ENCODE peak calls at places on chromosomes 4 and X, in nine cellular contexts. N, W, J, M, O, L, P, Q and F are unnamed samples.
A peak's percentile ranks its signal among the peaks of the same experiment; 100 is the strongest.

GRCh38 chr4:150209140-150209829 is 131.0 kb downstream of the DCLK2 start:
- DNase-seq in O (peak; percentile 84), M (peak; percentile 73), J (peak; percentile 65), W (no peak), P (peak; percentile 68), Q (peak; percentile 58), N (peak; percentile 51), L (peak; percentile 71), F (peak; percentile 80)

GRCh38 chr4:145904413-145905177 is 34.0 kb downstream of the ZNF827 start:
- DNase-seq in Q (no peak), P (no peak), L (peak; percentile 8), M (no peak), O (no peak), J (no peak), N (no peak), W (no peak), F (no peak)

GRCh38 chrX:14027511-14028019 is 2.1 kb downstream of the GEMIN8 start:
- DNase-seq in P (no peak), W (no peak), N (no peak), Q (no peak), O (peak; percentile 58), M (peak; percentile 80), J (no peak), L (peak; percentile 86), F (peak; percentile 75)

GRCh38 chr4:74522251-74522991 is 77.5 kb downstream of the AREG start:
- DNase-seq in L (peak; percentile 63), O (no peak), J (no peak), M (no peak), N (no peak), W (no peak), Q (no peak), P (no peak), F (no peak)

GRCh38 chr4:7763788-7764187 is 175.9 kb downstream of the AFAP1 start:
- DNase-seq in P (no peak), M (peak; percentile 21), L (peak; percentile 87), J (no peak), N (no peak), Q (no peak), W (no peak), O (peak; percentile 48), F (no peak)

GRCh38 chr4:76212851-76213414 is 691 bp downstream of the SCARB2 start:
- DNase-seq in J (peak; percentile 55), N (no peak), M (peak; percentile 45), L (peak; percentile 61), O (no peak), P (no peak), W (no peak), Q (peak; percentile 25), F (peak; percentile 55)

GRCh38 chr4:187501731-187502130 is 493.8 kb upstream of the ZFP42 start:
- DNase-seq in O (no peak), J (no peak), P (no peak), Q (no peak), M (no peak), N (no peak), L (no peak), W (no peak), F (no peak)

GRCh38 chr4:120658772-120659171 is 263.8 kb downstream of the PRDM5 start:
- DNase-seq in J (no peak), W (no peak), P (no peak), Q (no peak), L (no peak), O (peak; percentile 16), M (peak; percentile 18), N (no peak), F (no peak)

DNA sequence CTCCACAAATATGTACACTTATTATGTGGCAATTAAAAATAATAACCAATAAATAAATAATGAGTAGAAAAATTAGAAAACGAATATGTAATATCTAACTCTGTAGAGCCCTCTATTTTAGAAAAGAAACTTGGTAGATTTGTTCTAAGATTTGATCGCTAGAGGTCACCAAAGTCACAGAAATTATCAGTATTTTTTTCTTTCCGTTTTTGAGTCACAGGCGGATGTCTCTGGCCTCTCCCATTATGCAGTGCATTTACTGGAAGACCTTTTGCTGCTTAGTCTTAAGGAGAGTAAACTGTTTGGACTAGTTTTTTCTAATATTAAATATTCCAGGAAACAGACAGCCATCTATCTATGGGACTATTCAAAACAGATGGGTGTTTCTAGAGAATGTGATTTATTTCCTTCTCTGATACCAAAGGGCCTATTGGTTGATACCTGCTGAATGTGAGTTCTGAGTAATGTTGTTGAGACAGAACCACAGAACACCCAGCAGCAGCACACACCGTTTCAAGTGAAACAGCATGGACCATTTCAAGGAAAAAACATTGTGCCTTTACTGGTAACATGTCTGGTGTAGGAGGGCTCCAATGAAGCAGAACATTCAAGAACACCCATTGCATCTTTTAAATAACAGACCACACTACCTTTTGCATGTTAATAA is 34.0 kb upstream of the GYPA start:
- DNase-seq in Q (peak; percentile 67), P (no peak), W (no peak), J (no peak), M (peak; percentile 77), N (no peak), O (peak; percentile 82), L (peak; percentile 59), F (peak; percentile 84)
- TF ChIP-seq CTCF in Q (peak; percentile 66), P (peak; percentile 58), W (peak; percentile 66), J (peak; percentile 39), M (peak; percentile 12), N (peak; percentile 34), O (peak; percentile 23), L (peak; percentile 56), F (peak; percentile 24)

GRCh38 chr4:90766837-90767236 is 639.6 kb downstream of the CCSER1 start:
- DNase-seq in W (no peak), M (peak; percentile 17), O (no peak), L (no peak), N (no peak), P (no peak), J (no peak), Q (no peak), F (no peak)

GRCh38 chr4:90769251-90769650 is 642.1 kb downstream of the CCSER1 start:
- DNase-seq in W (no peak), P (no peak), Q (no peak), J (no peak), N (no peak), L (no peak), O (peak; percentile 7), M (no peak), F (no peak)
- H3K4me3 ChIP-seq in W (no peak overlapping the region), P (no peak overlapping the region), Q (no peak overlapping the region), J (no peak overlapping the region), N (no peak overlapping the region), L (no peak overlapping the region), O (no peak overlapping the region), M (no peak overlapping the region), F (no peak overlapping the region)

DNA sequence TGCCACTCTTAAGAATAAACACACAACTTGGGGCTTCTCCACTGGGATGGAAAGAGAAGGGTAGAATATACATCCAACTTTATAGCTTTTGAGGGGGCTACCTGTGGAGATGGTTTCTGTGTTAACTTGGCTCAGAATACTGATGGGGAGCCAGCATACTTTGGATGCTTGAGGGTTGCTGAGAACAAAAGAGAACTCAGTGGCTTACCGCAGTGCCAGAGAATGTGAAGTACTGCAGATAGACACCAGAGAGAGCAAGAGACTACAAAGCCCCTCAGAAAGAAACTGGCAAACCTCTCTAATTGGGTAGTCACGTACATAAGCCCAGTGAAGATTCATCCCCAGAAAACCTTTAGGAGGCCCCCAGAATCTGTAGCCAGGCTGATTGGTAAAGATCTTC is 214.4 kb downstream of the DCHS2 start:
- DNase-seq in W (no peak), O (no peak), N (no peak), M (no peak), P (no peak), Q (peak; percentile 92), L (no peak), J (no peak), F (no peak)
- TF ChIP-seq CTCF in W (no peak), O (no peak), N (no peak), M (no peak), P (no peak), Q (peak; percentile 60), L (no peak), J (no peak), F (no peak)

DNA sequence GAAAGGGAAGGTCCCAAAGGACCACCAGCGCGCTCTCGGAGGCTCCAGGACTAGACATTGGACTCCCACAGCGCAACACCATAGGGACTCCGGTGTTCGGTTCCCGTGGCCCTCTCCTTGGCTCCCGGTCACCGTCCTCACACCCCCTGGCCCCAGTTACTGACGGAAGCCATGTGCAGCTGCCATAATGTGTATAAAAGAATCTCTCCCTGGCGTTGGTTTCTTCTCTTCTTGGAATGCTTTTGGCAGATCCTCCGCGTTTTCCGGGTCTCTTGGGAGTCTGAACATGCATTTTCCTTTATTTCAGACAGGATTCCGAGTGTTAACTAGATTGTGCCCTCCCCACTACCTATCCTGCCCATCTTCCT is 69.7 kb downstream of the FBXO8 start:
- DNase-seq in W (no peak), P (no peak), J (no peak), L (no peak), M (no peak), N (no peak), O (no peak), Q (peak; percentile 39), F (peak; percentile 83)
- H3K4me3 ChIP-seq in W (no peak overlapping the region), P (peak overlapping the region; percentile 65), J (no peak overlapping the region), L (no peak overlapping the region), M (no peak overlapping the region), N (no peak overlapping the region), O (peak overlapping the region; percentile 37), Q (peak overlapping the region; percentile 42), F (peak overlapping the region; percentile 62)

GRCh38 chrX:54786972-54787371 is 11.1 kb downstream of the ITIH6 start:
- DNase-seq in O (no peak), N (no peak), P (no peak), L (no peak), J (peak; percentile 28), W (no peak), Q (no peak), M (no peak), F (no peak)
- TF ChIP-seq CTCF in O (no peak), N (no peak), P (no peak), L (no peak), J (peak; percentile 17), W (no peak), Q (peak; percentile 42), M (no peak), F (no peak)

GRCh38 chr4:9781343-9782135 is at the start of gene DRD5:
- DNase-seq in W (no peak), Q (peak; percentile 70), O (no peak), L (no peak), J (no peak), N (no peak), M (no peak), P (no peak), F (no peak)

GRCh38 chr4:9785926-9786325 is 4.5 kb downstream of the DRD5 start:
- DNase-seq in J (peak; percentile 34), L (no peak), P (no peak), Q (no peak), N (no peak), O (no peak), W (no peak), M (no peak), F (no peak)

DNA sequence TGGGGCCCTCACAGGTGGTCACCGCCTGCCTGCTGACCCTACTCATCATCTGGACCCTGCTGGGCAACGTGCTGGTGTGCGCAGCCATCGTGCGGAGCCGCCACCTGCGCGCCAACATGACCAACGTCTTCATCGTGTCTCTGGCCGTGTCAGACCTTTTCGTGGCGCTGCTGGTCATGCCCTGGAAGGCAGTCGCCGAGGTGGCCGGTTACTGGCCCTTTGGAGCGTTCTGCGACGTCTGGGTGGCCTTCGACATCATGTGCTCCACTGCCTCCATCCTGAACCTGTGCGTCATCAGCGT is 652 bp downstream of the DRD5 start:
- DNase-seq in W (no peak), J (no peak), M (no peak), P (no peak), N (no peak), O (no peak), Q (no peak), L (no peak), F (no peak)
- H3K4me3 ChIP-seq in W (peak overlapping the region; percentile 7), J (no peak overlapping the region), M (no peak overlapping the region), P (no peak overlapping the region), N (no peak overlapping the region), O (no peak overlapping the region), Q (peak overlapping the region; percentile 63), L (no peak overlapping the region), F (no peak overlapping the region)